ENCODE peak calls at places on chromosomes 16 and 17, in ten cellular contexts. Q is psoas muscle, B is GM12864, D is BE2C, N is ovary, W is mammary epithelial cell, U is choroid plexus epithelial cell, G is cardiac muscle cell, X is mucosa of descending colon, R is progenitor cell of endocrine pancreas. S is an unnamed sample.

GRCh38 chr17:79621151-79621940 is 10.5 kb upstream of the RBFOX3 start:
- DNase-seq in Q (peak), B (no peak), D (no peak), N (no peak), W (no peak), U (no peak), G (no peak), X (peak), R (no peak), S (no peak)

GRCh38 chr16:27374794-27375499 is 27.0 kb upstream of the IL21R start:
- DNase-seq in Q (peak), B (no peak), D (peak), N (no peak), W (peak), U (peak), G (peak), X (peak), R (peak), S (peak)

GRCh38 chr17:68418876-68419275 is 38.4 kb downstream of the WIPI1 start:
- DNase-seq in Q (no peak), B (no peak), D (no peak), N (no peak), W (no peak), U (no peak), G (no peak), X (no peak), R (no peak), S (no peak)

GRCh38 chr17:66508896-66509843 is 206.8 kb downstream of the PRKCA start:
- DNase-seq in Q (no peak), B (no peak), D (peak), N (no peak), W (peak), U (peak), G (no peak), X (peak), R (no peak), S (no peak)

GRCh38 chr17:43905985-43906852 is 1.1 kb downstream of the MPP2 start:
- DNase-seq in Q (peak), B (no peak), D (peak), N (peak), W (no peak), U (peak), G (peak), X (peak), R (peak), S (peak)

GRCh38 chr17:50352693-50353599 is 7.0 kb downstream of the XYLT2 start:
- DNase-seq in Q (no peak), B (no peak), D (no peak), N (no peak), W (no peak), U (no peak), G (no peak), X (no peak), R (no peak), S (no peak)

GRCh38 chr16:11198817-11199216 is 57.2 kb downstream of the SOCS1 start:
- DNase-seq in Q (no peak), B (no peak), D (no peak), N (no peak), W (peak), U (no peak), G (no peak), X (peak), R (no peak), S (no peak)

GRCh38 chr17:66441012-66441703 is 138.7 kb downstream of the PRKCA start:
- DNase-seq in Q (no peak), B (peak), D (no peak), N (no peak), W (peak), U (no peak), G (no peak), X (no peak), R (no peak), S (no peak)

GRCh38 chr16:83245061-83245460 is 562.7 kb upstream of the HSBP1 start:
- DNase-seq in Q (no peak), B (no peak), D (no peak), N (no peak), W (no peak), U (peak), G (no peak), X (no peak), R (no peak), S (no peak)

GRCh38 chr16:3123986-3124886 is 10.6 kb upstream of the ZNF213 start:
- DNase-seq in Q (peak), B (peak), D (peak), N (peak), W (peak), U (peak), G (peak), X (peak), R (peak), S (peak)
- TF ChIP-seq CTCF in Q (peak), B (peak), D (no peak), N (peak), W (no peak), U (peak), G (peak), X (no peak), R (peak), S (peak)

DNA sequence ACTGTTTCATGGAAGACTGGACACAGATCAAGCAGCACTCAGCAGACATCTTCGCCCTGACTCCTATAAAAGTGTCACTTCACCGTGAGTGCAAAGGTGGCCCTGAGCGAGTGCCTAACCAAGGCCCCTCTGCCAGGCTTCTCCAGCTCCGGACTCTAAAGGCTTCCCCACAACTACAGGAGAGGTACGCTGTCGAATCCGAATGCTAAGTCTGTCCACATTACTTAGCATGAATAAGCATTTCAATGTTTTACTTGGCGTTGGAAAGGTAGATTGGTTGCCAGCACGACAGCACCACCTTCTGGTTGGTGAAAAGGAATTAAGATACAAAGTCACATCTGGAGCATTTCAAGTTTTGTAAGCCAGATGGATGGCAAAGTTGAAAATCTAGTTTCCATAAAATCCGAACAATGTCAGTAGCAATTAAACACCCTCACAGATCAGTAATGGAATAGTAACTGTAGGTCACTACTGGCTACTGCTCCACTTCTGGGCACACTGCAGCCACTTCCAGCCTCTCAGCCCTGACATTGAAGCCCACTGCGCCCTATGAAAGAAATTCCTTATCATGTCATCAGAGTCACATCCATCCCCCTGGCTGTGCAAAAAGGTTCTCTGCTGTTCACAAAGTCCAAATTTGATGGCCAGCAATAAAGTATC is 100.9 kb downstream of the PARN start:
- DNase-seq in Q (peak), B (peak), D (peak), N (peak), W (peak), U (peak), G (peak), X (peak), R (peak), S (peak)
- TF ChIP-seq CTCF in Q (peak), B (peak), D (peak), N (peak), W (peak), U (peak), G (peak), X (no peak), R (peak), S (peak)

DNA sequence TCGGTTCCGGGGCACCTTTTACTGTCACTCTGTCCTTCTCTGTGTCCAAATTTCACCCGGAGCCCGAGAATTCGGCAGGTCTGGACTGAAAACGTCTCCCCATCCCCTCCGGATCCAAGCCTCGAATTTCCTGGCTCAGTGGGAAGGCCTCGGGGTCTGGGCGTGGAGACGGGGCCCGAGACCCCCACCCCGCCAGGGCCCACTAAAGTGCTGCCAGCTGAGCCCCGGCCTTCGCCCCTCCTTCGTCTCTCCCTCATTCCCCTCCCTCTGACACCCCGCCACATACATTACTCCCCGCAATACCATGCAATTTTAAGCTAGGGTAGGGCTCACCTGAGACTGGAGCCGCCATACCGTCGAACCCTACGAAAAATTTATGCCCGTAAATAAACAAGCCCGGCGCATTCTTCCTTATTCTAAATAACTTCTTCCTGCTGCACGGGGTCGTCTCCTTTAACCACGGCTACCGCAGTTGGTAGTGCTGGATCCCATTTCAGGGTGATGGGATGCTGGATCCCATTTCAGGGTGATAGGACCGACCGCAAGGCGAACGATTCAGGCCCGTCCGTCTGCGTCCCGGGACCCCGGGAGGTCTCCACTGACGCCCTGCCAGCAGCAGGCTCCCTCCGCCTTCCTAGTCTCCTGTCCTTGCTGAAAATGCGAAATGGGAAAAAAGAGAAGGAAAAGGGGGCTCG is 4.4 kb upstream of the OR1F1 start:
- DNase-seq in Q (no peak), B (no peak), D (peak), N (no peak), W (no peak), U (no peak), G (no peak), X (no peak), R (no peak), S (no peak)
- TF ChIP-seq CTCF in Q (no peak), B (no peak), D (no peak), N (no peak), W (no peak), U (no peak), G (no peak), X (no peak), R (no peak), S (no peak)

DNA sequence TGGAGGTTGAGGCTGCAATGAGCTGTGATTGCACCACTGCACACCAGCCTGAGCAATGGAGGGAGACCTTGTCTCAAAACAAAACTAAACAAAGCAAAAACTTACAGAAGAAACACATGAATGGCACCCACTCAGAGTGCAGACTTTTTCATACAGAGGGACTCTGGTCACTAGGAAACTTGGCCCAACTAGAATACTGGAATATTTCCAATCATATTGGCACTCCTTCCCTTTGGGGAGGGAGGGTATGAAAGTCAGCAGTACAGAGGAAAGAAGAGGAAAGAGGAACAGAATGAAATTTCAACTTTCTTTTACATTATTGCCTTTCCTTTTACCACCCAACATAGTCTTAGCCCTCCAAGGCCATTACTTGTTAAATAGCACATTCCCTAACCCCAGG is 28.2 kb downstream of the CMTR2 start:
- DNase-seq in Q (no peak), B (no peak), D (no peak), N (no peak), W (no peak), U (no peak), G (no peak), X (no peak), R (no peak), S (no peak)
- TF ChIP-seq CTCF in Q (no peak), B (no peak), D (no peak), N (no peak), W (no peak), U (no peak), G (no peak), X (no peak), R (no peak), S (no peak)

GRCh38 chr17:60523822-60524221 is 2.2 kb downstream of the APPBP2 start:
- DNase-seq in Q (no peak), B (no peak), D (no peak), N (no peak), W (no peak), U (no peak), G (no peak), X (no peak), R (no peak), S (no peak)

GRCh38 chr17:60525624-60526514 is at the start of gene APPBP2:
- DNase-seq in Q (peak), B (no peak), D (peak), N (peak), W (peak), U (peak), G (peak), X (peak), R (peak), S (peak)

GRCh38 chr17:60525347-60525623 is 757 bp downstream of the APPBP2 start:
- DNase-seq in Q (no peak), B (no peak), D (peak), N (no peak), W (no peak), U (no peak), G (peak), X (no peak), R (no peak), S (no peak)

GRCh38 chr17:60522889-60523626 is 3.0 kb downstream of the APPBP2 start:
- DNase-seq in Q (no peak), B (no peak), D (no peak), N (no peak), W (no peak), U (no peak), G (no peak), X (no peak), R (no peak), S (no peak)

DNA sequence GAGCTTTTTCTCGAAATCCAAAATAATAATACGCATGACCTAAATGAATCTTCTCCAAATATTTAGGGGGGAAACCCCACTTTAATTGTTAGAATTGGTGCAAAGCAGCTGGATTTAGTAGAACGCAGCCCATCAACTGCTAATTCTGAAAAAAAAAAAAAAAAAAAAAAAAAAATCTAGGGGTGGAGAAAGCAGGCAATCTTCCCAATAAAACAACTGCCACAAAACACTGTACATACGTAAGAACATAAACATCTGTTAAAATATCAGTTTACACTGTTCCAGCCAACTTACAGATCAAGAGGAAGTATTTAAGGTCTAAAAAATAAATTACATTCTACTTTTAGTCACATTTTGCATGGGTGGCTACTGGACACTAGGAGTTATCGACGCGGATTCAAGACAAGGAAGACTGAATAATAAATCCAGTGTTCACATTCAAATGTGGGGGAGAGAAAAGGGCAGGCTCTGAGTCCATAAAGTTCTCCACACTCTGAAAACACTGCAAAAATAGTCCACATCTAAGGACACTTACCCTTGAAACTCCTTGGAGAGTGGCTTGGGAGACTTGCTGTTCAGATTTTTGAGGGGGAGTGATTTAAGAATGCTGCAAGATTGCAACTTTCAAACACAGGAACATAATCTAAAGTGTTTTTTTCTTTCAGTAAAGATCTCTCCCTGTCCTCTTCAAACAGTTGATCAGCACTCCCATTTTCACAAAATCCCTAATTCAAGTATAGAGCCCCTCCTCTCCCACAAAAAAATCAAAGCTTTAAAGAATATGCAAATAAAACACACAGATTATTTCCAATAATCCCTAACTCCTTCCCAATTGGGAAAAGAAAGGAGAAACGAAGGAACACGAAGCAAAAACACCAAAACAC is 1.3 kb downstream of the APPBP2 start:
- DNase-seq in Q (no peak), B (no peak), D (no peak), N (no peak), W (peak), U (peak), G (peak), X (no peak), R (no peak), S (no peak)
- TF ChIP-seq CTCF in Q (no peak), B (no peak), D (no peak), N (no peak), W (no peak), U (no peak), G (no peak), X (no peak), R (no peak), S (peak)